ENCODE peak calls at places on chromosomes 1 and 21, in six cellular contexts. R, I, Z, C, S and X are unnamed samples.

GRCh38 chr1:45326627-45327591 is at the start of gene HPDL:
- DNase-seq in R (no peak), I (peak; percentile 64), Z (peak; percentile 60), C (peak; percentile 31), S (peak; percentile 59), X (peak; percentile 95)

GRCh38 chr1:11913291-11913690 is 12.9 kb downstream of the KIAA2013 start:
- DNase-seq in R (peak; percentile 38), I (no peak), Z (no peak), C (no peak), S (no peak), X (peak; percentile 71)

GRCh38 chr1:45375104-45376090 is 35.2 kb upstream of the MUTYH start:
- DNase-seq in R (no peak), I (peak; percentile 6), Z (no peak), C (no peak), S (no peak), X (no peak)

GRCh38 chr21:30555095-30555494 is 6.0 kb downstream of the KRTAP19-7 start:
- DNase-seq in R (no peak), I (no peak), Z (no peak), C (no peak), S (no peak), X (no peak)

GRCh38 chr21:42102063-42102462 is 30.9 kb downstream of the UMODL1 start:
- DNase-seq in R (no peak), I (no peak), Z (no peak), C (no peak), S (no peak), X (no peak)

GRCh38 chr1:97137862-97138514 is 416.4 kb downstream of the PTBP2 start:
- DNase-seq in R (peak; percentile 22), I (peak; percentile 91), Z (no peak), C (peak; percentile 79), S (peak; percentile 29), X (peak; percentile 83)

GRCh38 chr1:226974544-226975258 is 34.6 kb downstream of the COQ8A start:
- DNase-seq in R (peak; percentile 83), I (peak; percentile 36), Z (no peak), C (no peak), S (peak; percentile 74), X (no peak)

GRCh38 chr1:174039069-174039468 is 16.9 kb upstream of the RC3H1 start:
- DNase-seq in R (no peak), I (no peak), Z (no peak), C (no peak), S (no peak), X (no peak)

GRCh38 chr1:165075725-165076370 is 280.7 kb downstream of the LMX1A start:
- DNase-seq in R (peak; percentile 18), I (peak; percentile 39), Z (no peak), C (peak; percentile 16), S (no peak), X (peak; percentile 77)

GRCh38 chr21:38223893-38224540 is 32.8 kb upstream of the KCNJ15 start:
- DNase-seq in R (no peak), I (peak; percentile 54), Z (no peak), C (peak; percentile 18), S (no peak), X (peak; percentile 60)

GRCh38 chr1:9615316-9616063 is 26.8 kb downstream of the TMEM201 start:
- DNase-seq in R (peak; percentile 35), I (peak; percentile 50), Z (peak; percentile 63), C (peak; percentile 21), S (no peak), X (peak; percentile 91)

GRCh38 chr1:41652346-41653124 is 168.1 kb upstream of the EDN2 start:
- DNase-seq in R (no peak), I (no peak), Z (no peak), C (no peak), S (no peak), X (no peak)

GRCh38 chr21:42861311-42862122 is 17.8 kb downstream of the WDR4 start:
- DNase-seq in R (no peak), I (no peak), Z (no peak), C (no peak), S (no peak), X (no peak)

GRCh38 chr1:183024352-183025337 is 1.4 kb downstream of the LAMC1 start:
- DNase-seq in R (no peak), I (no peak), Z (no peak), C (no peak), S (no peak), X (no peak)

GRCh38 chr1:59266927-59267293 is 30.0 kb upstream of the FGGY start:
- DNase-seq in R (no peak), I (no peak), Z (no peak), C (no peak), S (no peak), X (no peak)

GRCh38 chr1:147515046-147515869 is 26.0 kb upstream of the BCL9 start:
- DNase-seq in R (peak; percentile 87), I (peak; percentile 60), Z (no peak), C (no peak), S (no peak), X (peak; percentile 74)

GRCh38 chr1:205416326-205416725 is 5.5 kb downstream of the LEMD1 start:
- DNase-seq in R (no peak), I (no peak), Z (no peak), C (no peak), S (no peak), X (no peak)

DNA sequence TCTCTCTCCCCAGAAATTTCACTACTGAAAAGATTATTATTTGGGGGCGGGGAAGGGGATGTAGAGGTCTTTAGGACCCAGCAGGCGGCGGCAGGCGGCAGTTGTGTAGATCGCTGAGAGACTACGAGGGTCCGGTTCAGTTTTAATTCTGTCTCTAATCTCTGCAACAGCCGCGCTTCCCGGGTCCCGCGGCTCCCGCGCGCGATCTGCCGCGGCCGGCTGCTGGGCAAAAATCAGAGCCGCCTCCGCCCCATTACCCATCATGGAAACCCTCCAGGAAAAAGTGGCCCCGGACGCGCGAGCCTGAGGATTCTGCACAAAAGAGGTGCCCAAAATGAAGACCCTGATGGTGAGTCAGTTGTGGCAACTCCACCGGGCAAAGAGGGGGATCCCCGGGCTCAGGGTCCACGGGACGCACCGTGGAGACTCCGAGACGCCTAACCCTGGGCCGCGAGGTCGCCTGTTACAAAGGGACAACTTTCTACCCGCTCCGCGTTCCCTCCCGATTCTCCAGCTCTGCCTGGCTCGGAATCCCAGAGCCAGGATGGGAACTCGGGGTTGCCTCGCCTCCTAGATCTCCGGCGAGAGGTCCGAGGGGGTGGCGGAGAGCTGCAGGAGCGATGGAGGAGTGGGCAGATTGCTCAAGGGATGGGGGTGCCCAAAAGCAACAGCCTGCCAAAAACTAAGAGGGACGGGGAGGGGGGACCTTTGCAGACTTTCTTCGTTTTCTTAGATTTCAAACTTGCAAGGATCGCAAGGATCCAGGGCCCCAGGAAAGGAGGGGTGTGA is at the start of gene ST6GALNAC5:
- DNase-seq in R (no peak), I (peak; percentile 11), Z (no peak), C (no peak), S (no peak), X (peak; percentile 82)
- TF ChIP-seq CTCF in R (no peak), I (no peak), Z (no peak), C (no peak), S (no peak), X (no peak)

GRCh38 chr21:44836349-44836665 is 18.4 kb upstream of the SUMO3 start:
- DNase-seq in R (no peak), I (no peak), Z (no peak), C (no peak), S (no peak), X (no peak)

GRCh38 chr21:44838038-44838895 is 20.4 kb upstream of the SUMO3 start:
- DNase-seq in R (no peak), I (no peak), Z (no peak), C (no peak), S (no peak), X (no peak)

GRCh38 chr21:44838951-44839350 is 21.1 kb upstream of the SUMO3 start:
- DNase-seq in R (no peak), I (no peak), Z (no peak), C (no peak), S (no peak), X (no peak)

GRCh38 chr21:44836666-44837471 is 19.0 kb upstream of the SUMO3 start:
- DNase-seq in R (peak; percentile 55), I (peak; percentile 47), Z (no peak), C (no peak), S (no peak), X (no peak)

DNA sequence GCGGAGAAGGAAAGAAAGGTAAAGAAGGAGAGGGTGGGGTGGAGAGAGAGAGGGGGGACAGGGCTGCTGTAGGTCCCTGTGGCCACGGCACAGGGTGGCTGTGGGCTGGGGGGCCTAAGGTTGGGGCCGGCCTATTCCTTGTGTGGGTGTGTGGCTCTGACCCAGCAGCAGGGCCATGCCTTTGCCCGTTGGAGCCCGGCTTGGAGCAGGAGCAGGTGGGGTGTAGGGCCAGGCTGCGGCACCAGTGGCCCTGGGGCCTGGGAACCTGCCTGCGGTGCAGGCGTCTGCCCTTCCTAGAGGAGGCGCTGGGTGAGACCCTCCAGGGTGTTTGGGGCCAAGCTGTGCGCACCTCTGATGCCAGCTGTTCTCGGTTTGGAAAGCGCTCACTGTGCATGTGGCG is 19.7 kb upstream of the SUMO3 start:
- DNase-seq in R (no peak), I (no peak), Z (no peak), C (no peak), S (no peak), X (no peak)
- TF ChIP-seq CTCF in R (no peak), I (no peak), Z (no peak), C (no peak), S (no peak), X (peak; percentile 27)

GRCh38 chr1:33255347-33256311 is 663 bp upstream of the ZNF362 start:
- DNase-seq in R (peak; percentile 72), I (peak; percentile 45), Z (peak; percentile 47), C (peak; percentile 14), S (peak; percentile 91), X (peak; percentile 92)

GRCh38 chr1:33257388-33257758 is 1.1 kb downstream of the ZNF362 start:
- DNase-seq in R (no peak), I (no peak), Z (no peak), C (no peak), S (no peak), X (peak; percentile 15)

GRCh38 chr1:33256701-33257387 is 552 bp downstream of the ZNF362 start:
- DNase-seq in R (peak; percentile 88), I (peak; percentile 72), Z (peak; percentile 60), C (peak; percentile 69), S (peak; percentile 53), X (peak; percentile 49)

GRCh38 chr1:33257759-33258712 is 1.7 kb downstream of the ZNF362 start:
- DNase-seq in R (peak; percentile 52), I (peak; percentile 10), Z (no peak), C (no peak), S (no peak), X (no peak)

DNA sequence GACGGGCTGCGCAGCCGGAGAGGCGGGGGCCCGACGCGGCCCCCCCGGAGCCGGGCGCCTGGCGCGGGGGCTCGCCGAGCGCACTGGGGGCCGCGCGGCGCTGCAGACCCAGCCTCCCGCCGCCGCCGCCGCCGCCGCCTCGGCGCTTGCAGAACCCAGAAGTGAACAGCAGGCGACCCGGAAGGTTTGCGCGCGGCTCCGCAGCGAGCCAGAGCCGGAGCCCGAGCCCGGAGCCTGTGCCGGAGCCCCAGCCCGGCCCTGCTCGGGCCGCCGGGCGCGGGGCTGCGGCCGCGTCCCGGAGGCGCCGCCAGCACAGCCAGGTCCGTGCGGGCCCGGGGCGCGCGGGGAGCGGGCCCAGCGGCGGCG is at the start of gene ZNF362:
- DNase-seq in R (no peak), I (peak; percentile 77), Z (peak; percentile 73), C (peak; percentile 49), S (peak; percentile 71), X (peak; percentile 79)
- TF ChIP-seq CTCF in R (no peak), I (no peak), Z (no peak), C (peak; percentile 30), S (no peak), X (no peak)

DNA sequence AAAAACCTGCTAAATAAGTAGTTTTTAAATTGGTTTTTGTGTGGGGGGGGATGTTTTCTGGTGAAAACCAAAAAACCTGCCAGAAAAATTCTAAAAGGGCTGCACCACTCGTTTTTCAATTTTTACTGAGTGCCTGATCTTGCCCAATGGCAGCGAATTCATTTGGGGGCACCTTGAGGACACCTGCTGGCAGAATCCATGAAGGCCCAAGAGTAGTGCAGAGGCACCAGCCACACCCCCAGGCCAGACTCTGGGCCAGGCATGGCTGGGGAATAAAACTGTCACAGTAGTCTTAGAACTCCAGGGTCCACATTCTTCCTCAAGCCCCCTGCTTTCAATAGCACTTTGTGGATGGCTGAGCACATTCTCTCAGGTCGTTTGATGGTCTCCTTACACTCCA is 50.3 kb downstream of the GLIS1 start:
- DNase-seq in R (no peak), I (no peak), Z (no peak), C (no peak), S (no peak), X (no peak)
- TF ChIP-seq CTCF in R (no peak), I (no peak), Z (no peak), C (peak; percentile 32), S (no peak), X (no peak)